ENCODE peak calls at places on chromosome 19, in eight cellular contexts. I is activated naive CD8-positive, alpha-beta T cell treated with anti-CD3 and anti-CD28 coated beads, Interleukin-2, amount 50 U/mL, for 24 hours; Q is dermis microvascular lymphatic vessel endothelial cell; Y is T-helper 17 cell; L is NCI-H774; U is HCT116; T is HEK293T; R is left ventricle myocardium inferior. Z is an unnamed sample.

GRCh38 chr19:48965033-48965805 is at the start of gene FTL:
- DNase-seq in I (peak), Q (peak), Y (peak), L (peak), U (peak), T (peak), R (peak), Z (peak)

GRCh38 chr19:51702103-51702753 is 9.1 kb downstream of the SPACA6 start:
- DNase-seq in I (peak), Q (peak), Y (no peak), L (peak), U (no peak), T (peak), R (peak), Z (no peak)

GRCh38 chr19:719636-720377 is 11.1 kb downstream of the PALM start:
- DNase-seq in I (no peak), Q (no peak), Y (no peak), L (no peak), U (no peak), T (no peak), R (no peak), Z (no peak)

GRCh38 chr19:47523473-47523872 is 8.6 kb upstream of the NAPA start:
- DNase-seq in I (no peak), Q (peak), Y (no peak), L (peak), U (no peak), T (no peak), R (no peak), Z (no peak)

GRCh38 chr19:33090179-33090578 is 9.2 kb downstream of the GPATCH1 start:
- DNase-seq in I (no peak), Q (no peak), Y (no peak), L (no peak), U (no peak), T (no peak), R (no peak), Z (no peak)

GRCh38 chr19:48342841-48343540 is 17.6 kb downstream of the EMP3 start:
- DNase-seq in I (no peak), Q (no peak), Y (no peak), L (no peak), U (no peak), T (no peak), R (no peak), Z (no peak)

GRCh38 chr19:54199401-54199800 is 1.3 kb upstream of the RPS9 start:
- DNase-seq in I (no peak), Q (no peak), Y (no peak), L (no peak), U (no peak), T (no peak), R (no peak), Z (no peak)

GRCh38 chr19:40799558-40800338 is 757 bp downstream of the EGLN2 start:
- DNase-seq in I (peak), Q (peak), Y (no peak), L (no peak), U (no peak), T (peak), R (peak), Z (no peak)

GRCh38 chr19:18322318-18322758 is 538 bp downstream of the LSM4 start:
- DNase-seq in I (peak), Q (peak), Y (no peak), L (no peak), U (no peak), T (no peak), R (peak), Z (peak)

GRCh38 chr19:367963-368623 is 23.5 kb upstream of the MIER2 start:
- DNase-seq in I (no peak), Q (no peak), Y (no peak), L (no peak), U (no peak), T (no peak), R (no peak), Z (no peak)

GRCh38 chr19:47813304-47813994 is 8.3 kb upstream of the CRX start:
- DNase-seq in I (peak), Q (peak), Y (peak), L (peak), U (peak), T (peak), R (peak), Z (no peak)